ENCODE peak calls at places on chromosomes 3 and 15, in ten cellular contexts. G, A, Y, N, C, K, Q, B, T and X are unnamed samples. For H3K27me3, the result is how much of the 10 kb centered on the place peaks cover.

GRCh38 chr15:64274541-64274940 is 81.4 kb downstream of the CSNK1G1 start:
- DNase-seq in G (no peak), A (no peak), Y (no peak), N (no peak), C (no peak), K (no peak), Q (no peak), B (no peak), T (no peak), X (no peak)

GRCh38 chr3:63912768-63913588 is 795 bp upstream of the SCAANT1 start:
- DNase-seq in G (peak), A (peak), Y (peak), N (peak), C (peak), K (peak), Q (peak), B (no peak), T (peak), X (peak)

GRCh38 chr3:152300029-152300764 is 31.5 kb downstream of the MBNL1 start:
- DNase-seq in G (no peak), A (no peak), Y (no peak), N (no peak), C (no peak), K (no peak), Q (no peak), B (no peak), T (no peak), X (no peak)

GRCh38 chr3:178131801-178132200 is 404.4 kb upstream of the KCNMB2 start:
- DNase-seq in G (no peak), A (no peak), Y (no peak), N (no peak), C (no peak), K (no peak), Q (no peak), B (no peak), T (no peak), X (no peak)

GRCh38 chr3:172892158-172892557 is 141.6 kb downstream of the ECT2 start:
- DNase-seq in G (no peak), A (no peak), Y (no peak), N (no peak), C (no peak), K (no peak), Q (no peak), B (no peak), T (no peak), X (no peak)

GRCh38 chr3:141482250-141482937 is 4.4 kb upstream of the RASA2 start:
- DNase-seq in G (no peak), A (no peak), Y (no peak), N (no peak), C (no peak), K (no peak), Q (peak), B (no peak), T (no peak), X (no peak)

GRCh38 chr3:45011756-45012441 is 14.2 kb upstream of the CLEC3B start:
- DNase-seq in G (no peak), A (no peak), Y (peak), N (peak), C (no peak), K (no peak), Q (no peak), B (no peak), T (no peak), X (peak)

GRCh38 chr3:123424999-123425386 is 23.9 kb downstream of the ADCY5 start:
- DNase-seq in G (no peak), A (no peak), Y (no peak), N (no peak), C (no peak), K (no peak), Q (no peak), B (no peak), T (no peak), X (no peak)

GRCh38 chr15:56244237-56244810 is 645 bp upstream of the RFX7 start:
- DNase-seq in G (peak), A (peak), Y (peak), N (peak), C (peak), K (peak), Q (no peak), B (no peak), T (no peak), X (peak)

GRCh38 chr15:59885832-59886231 is 118.3 kb upstream of the FOXB1 start:
- DNase-seq in G (no peak), A (peak), Y (no peak), N (no peak), C (peak), K (no peak), Q (no peak), B (no peak), T (no peak), X (no peak)

GRCh38 chr3:27714692-27715453 is 7.2 kb downstream of the EOMES start:
- DNase-seq in G (peak), A (no peak), Y (peak), N (peak), C (peak), K (no peak), Q (no peak), B (no peak), T (no peak), X (no peak)
- H3K27me3 ChIP-seq in G (under half), A (half or more), Y (half or more), N (under half), C (half or more), K (under half), Q (under half), B (under half), T (under half), X (under half)

GRCh38 chr15:62758126-62758951 is 284.2 kb upstream of the TPM1 start:
- DNase-seq in G (no peak), A (peak), Y (peak), N (peak), C (peak), K (no peak), Q (no peak), B (peak), T (no peak), X (peak)
- TF ChIP-seq POLR2AphosphoS5 in G (no peak), A (peak), Y (no peak), N (peak), C (no peak), K (no peak), Q (no peak), B (no peak), T (peak), X (peak)

GRCh38 chr3:62406945-62407344 is 33.6 kb upstream of the FEZF2 start:
- DNase-seq in G (no peak), A (no peak), Y (no peak), N (no peak), C (no peak), K (no peak), Q (no peak), B (no peak), T (no peak), X (no peak)
- H3K27me3 ChIP-seq in G (under half), A (under half), Y (under half), N (under half), C (under half), K (under half), Q (half or more), B (under half), T (under half), X (under half)

GRCh38 chr3:189712906-189713483 is 81.8 kb downstream of the TP63 start:
- DNase-seq in G (no peak), A (no peak), Y (no peak), N (no peak), C (no peak), K (no peak), Q (no peak), B (peak), T (no peak), X (no peak)
- TF ChIP-seq POLR2AphosphoS5 in G (no peak), A (no peak), Y (no peak), N (no peak), C (no peak), K (no peak), Q (no peak), B (no peak), T (no peak), X (no peak)

DNA sequence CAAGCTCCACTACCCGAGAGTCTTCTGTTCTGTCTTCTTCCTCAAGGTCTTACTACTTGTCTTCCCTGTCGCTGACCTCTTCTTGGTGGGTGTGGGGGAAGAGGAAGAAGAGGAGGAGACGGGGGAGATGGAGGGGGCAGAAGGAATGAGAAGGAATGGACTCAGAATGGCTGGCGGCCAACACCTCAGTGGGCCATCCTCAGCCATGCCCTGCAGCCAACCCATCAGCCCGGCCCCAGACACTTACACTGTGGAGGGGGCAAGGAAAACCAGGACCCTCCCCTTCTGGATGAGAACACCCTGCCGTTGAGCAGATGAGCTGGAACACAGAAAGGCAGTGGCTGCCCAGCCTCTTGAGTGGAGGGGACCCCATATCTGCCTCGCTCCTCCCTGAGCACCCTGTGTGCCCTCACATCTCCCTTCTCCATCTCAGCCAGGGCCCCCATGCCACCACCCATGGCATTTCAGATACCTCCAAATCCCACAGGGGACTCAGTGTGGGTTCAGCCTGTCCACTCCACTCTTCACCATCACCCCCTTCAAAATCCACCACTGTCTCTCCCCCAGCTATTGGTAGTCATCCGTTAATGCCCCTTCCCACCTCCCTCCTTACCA is 45.5 kb upstream of the PRR23E start:
- DNase-seq in G (peak), A (no peak), Y (no peak), N (peak), C (no peak), K (no peak), Q (no peak), B (no peak), T (no peak), X (no peak)
- H3K27me3 ChIP-seq in G (under half), A (under half), Y (under half), N (under half), C (under half), K (under half), Q (under half), B (under half), T (under half), X (under half)

GRCh38 chr3:69012836-69013255 is 638 bp downstream of the EOGT start:
- DNase-seq in G (peak), A (peak), Y (peak), N (peak), C (peak), K (peak), Q (no peak), B (no peak), T (peak), X (peak)

GRCh38 chr3:69011331-69011730 is 2.2 kb downstream of the EOGT start:
- DNase-seq in G (no peak), A (no peak), Y (no peak), N (no peak), C (no peak), K (no peak), Q (no peak), B (no peak), T (no peak), X (no peak)

GRCh38 chr3:69014022-69014580 is 617 bp upstream of the EOGT start:
- DNase-seq in G (no peak), A (no peak), Y (no peak), N (no peak), C (no peak), K (no peak), Q (no peak), B (no peak), T (no peak), X (no peak)

GRCh38 chr3:69013256-69014021 is at the start of gene EOGT:
- DNase-seq in G (peak), A (peak), Y (peak), N (peak), C (peak), K (peak), Q (peak), B (peak), T (peak), X (peak)

GRCh38 chr3:69012111-69012835 is 1.2 kb downstream of the EOGT start:
- DNase-seq in G (no peak), A (no peak), Y (peak), N (no peak), C (peak), K (no peak), Q (no peak), B (no peak), T (peak), X (peak)
- TF ChIP-seq POLR2AphosphoS5 in G (no peak), A (no peak), Y (no peak), N (peak), C (no peak), K (no peak), Q (no peak), B (no peak), T (no peak), X (no peak)